ENCODE peak calls at places on chromosomes 7 and 10, in seven cellular contexts. One of them, this sample, is unnamed.

GRCh38 chr10:72332423-72333110 is 22.2 kb downstream of the DNAJB12 start:
- DNase-seq in lower lobe of right lung: no peak
- DNase-seq in left lung: no peak
- DNase-seq in mucosa of descending colon: no peak
- DNase-seq in RWPE2: no peak
- DNase-seq in mammary epithelial cell: no peak
- DNase-seq in Peyer's patch: no peak
- DNase-seq in this sample: peak; percentile 53

GRCh38 chr7:127809285-127809702 is 157.3 kb downstream of the SND1 start:
- DNase-seq in mammary epithelial cell: peak; percentile 96
- DNase-seq in lower lobe of right lung: no peak
- DNase-seq in Peyer's patch: no peak
- DNase-seq in RWPE2: no peak
- DNase-seq in mucosa of descending colon: no peak
- DNase-seq in left lung: no peak
- DNase-seq in this sample: peak; percentile 86

GRCh38 chr10:86244296-86244695 is 122.3 kb downstream of the GRID1 start:
- DNase-seq in left lung: no peak
- DNase-seq in Peyer's patch: no peak
- DNase-seq in lower lobe of right lung: peak; percentile 33
- DNase-seq in mucosa of descending colon: no peak
- DNase-seq in mammary epithelial cell: no peak
- DNase-seq in RWPE2: no peak
- DNase-seq in this sample: peak; percentile 94

GRCh38 chr7:17530741-17531417 is 232.4 kb downstream of the AHR start:
- DNase-seq in lower lobe of right lung: no peak
- DNase-seq in RWPE2: no peak
- DNase-seq in mammary epithelial cell: peak; percentile 28
- DNase-seq in left lung: no peak
- DNase-seq in Peyer's patch: no peak
- DNase-seq in mucosa of descending colon: no peak
- DNase-seq in this sample: no peak

GRCh38 chr7:22992874-22993840 is 20.8 kb downstream of the HYCC1 start:
- DNase-seq in RWPE2: no peak
- DNase-seq in lower lobe of right lung: no peak
- DNase-seq in mucosa of descending colon: no peak
- DNase-seq in left lung: no peak
- DNase-seq in Peyer's patch: no peak
- DNase-seq in mammary epithelial cell: no peak
- DNase-seq in this sample: no peak

GRCh38 chr7:43439631-43440401 is 143.1 kb upstream of the STK17A start:
- DNase-seq in RWPE2: no peak
- DNase-seq in Peyer's patch: no peak
- DNase-seq in mucosa of descending colon: peak; percentile 31
- DNase-seq in mammary epithelial cell: peak; percentile 26
- DNase-seq in lower lobe of right lung: peak; percentile 59
- DNase-seq in left lung: peak; percentile 83
- DNase-seq in this sample: peak; percentile 73

GRCh38 chr7:106068986-106069385 is 43.1 kb downstream of the SYPL1 start:
- DNase-seq in Peyer's patch: no peak
- DNase-seq in RWPE2: no peak
- DNase-seq in mammary epithelial cell: peak; percentile 62
- DNase-seq in mucosa of descending colon: no peak
- DNase-seq in left lung: no peak
- DNase-seq in lower lobe of right lung: no peak
- DNase-seq in this sample: no peak

GRCh38 chr7:38273286-38273995 is at the start of gene TARP:
- DNase-seq in RWPE2: no peak
- DNase-seq in mammary epithelial cell: no peak
- DNase-seq in Peyer's patch: no peak
- DNase-seq in lower lobe of right lung: no peak
- DNase-seq in left lung: no peak
- DNase-seq in mucosa of descending colon: no peak
- DNase-seq in this sample: no peak

GRCh38 chr7:113955157-113955556 is 36.3 kb upstream of the PPP1R3A start:
- DNase-seq in mammary epithelial cell: no peak
- DNase-seq in mucosa of descending colon: no peak
- DNase-seq in RWPE2: no peak
- DNase-seq in Peyer's patch: no peak
- DNase-seq in lower lobe of right lung: no peak
- DNase-seq in left lung: no peak
- DNase-seq in this sample: no peak

GRCh38 chr10:13739178-13739577 is 152.4 kb downstream of the PRPF18 start:
- DNase-seq in left lung: no peak
- DNase-seq in mammary epithelial cell: no peak
- DNase-seq in mucosa of descending colon: no peak
- DNase-seq in Peyer's patch: no peak
- DNase-seq in RWPE2: no peak
- DNase-seq in lower lobe of right lung: no peak
- DNase-seq in this sample: no peak

GRCh38 chr7:116258734-116259133 is 48.4 kb downstream of the TES start:
- DNase-seq in mammary epithelial cell: peak; percentile 50
- DNase-seq in lower lobe of right lung: no peak
- DNase-seq in Peyer's patch: no peak
- DNase-seq in left lung: no peak
- DNase-seq in RWPE2: no peak
- DNase-seq in mucosa of descending colon: peak; percentile 43
- DNase-seq in this sample: no peak

GRCh38 chr7:122884186-122884585 is 2.1 kb downstream of the CADPS2 start:
- DNase-seq in RWPE2: no peak
- DNase-seq in mammary epithelial cell: peak; percentile 16
- DNase-seq in lower lobe of right lung: no peak
- DNase-seq in Peyer's patch: no peak
- DNase-seq in mucosa of descending colon: peak; percentile 4
- DNase-seq in left lung: no peak
- DNase-seq in this sample: no peak

GRCh38 chr10:1287493-1288480 is 231.6 kb downstream of the WDR37 start:
- DNase-seq in lower lobe of right lung: no peak
- DNase-seq in mammary epithelial cell: no peak
- DNase-seq in RWPE2: no peak
- DNase-seq in left lung: no peak
- DNase-seq in mucosa of descending colon: no peak
- DNase-seq in Peyer's patch: no peak
- DNase-seq in this sample: no peak

GRCh38 chr10:118970770-118971169 is 58.7 kb upstream of the NANOS1 start:
- DNase-seq in mucosa of descending colon: no peak
- DNase-seq in RWPE2: no peak
- DNase-seq in mammary epithelial cell: no peak
- DNase-seq in left lung: no peak
- DNase-seq in lower lobe of right lung: no peak
- DNase-seq in Peyer's patch: no peak
- DNase-seq in this sample: peak; percentile 82

GRCh38 chr10:93670372-93670771 is 32.0 kb downstream of the FRA10AC1 start:
- DNase-seq in mammary epithelial cell: no peak
- DNase-seq in left lung: no peak
- DNase-seq in mucosa of descending colon: no peak
- DNase-seq in RWPE2: no peak
- DNase-seq in lower lobe of right lung: no peak
- DNase-seq in Peyer's patch: no peak
- DNase-seq in this sample: no peak

GRCh38 chr10:93672890-93673289 is 29.5 kb downstream of the FRA10AC1 start:
- DNase-seq in mammary epithelial cell: no peak
- DNase-seq in Peyer's patch: no peak
- DNase-seq in left lung: no peak
- DNase-seq in mucosa of descending colon: no peak
- DNase-seq in RWPE2: no peak
- DNase-seq in lower lobe of right lung: no peak
- DNase-seq in this sample: no peak

GRCh38 chr10:93671042-93671441 is 31.4 kb downstream of the FRA10AC1 start:
- DNase-seq in left lung: no peak
- DNase-seq in mammary epithelial cell: no peak
- DNase-seq in mucosa of descending colon: no peak
- DNase-seq in RWPE2: no peak
- DNase-seq in Peyer's patch: no peak
- DNase-seq in lower lobe of right lung: no peak
- DNase-seq in this sample: no peak

GRCh38 chr10:93673791-93674190 is 28.6 kb downstream of the FRA10AC1 start:
- DNase-seq in left lung: no peak
- DNase-seq in lower lobe of right lung: no peak
- DNase-seq in Peyer's patch: no peak
- DNase-seq in mucosa of descending colon: no peak
- DNase-seq in mammary epithelial cell: no peak
- DNase-seq in RWPE2: no peak
- DNase-seq in this sample: no peak

GRCh38 chr10:93672022-93672678 is 30.2 kb downstream of the FRA10AC1 start:
- DNase-seq in lower lobe of right lung: no peak
- DNase-seq in Peyer's patch: no peak
- DNase-seq in RWPE2: no peak
- DNase-seq in mucosa of descending colon: no peak
- DNase-seq in mammary epithelial cell: no peak
- DNase-seq in left lung: no peak
- DNase-seq in this sample: no peak
- H3K36me3 ChIP-seq in lower lobe of right lung: peaks cover 76% of the 10 kb centered on the region
- H3K36me3 ChIP-seq in Peyer's patch: peaks cover 52% of the 10 kb centered on the region
- H3K36me3 ChIP-seq in RWPE2: peaks cover 82% of the 10 kb centered on the region
- H3K36me3 ChIP-seq in mucosa of descending colon: no peaks in the 10 kb centered on the region
- H3K36me3 ChIP-seq in mammary epithelial cell: peaks cover 20% of the 10 kb centered on the region
- H3K36me3 ChIP-seq in left lung: no peaks in the 10 kb centered on the region
- H3K36me3 ChIP-seq in this sample: no peaks in the 10 kb centered on the region

DNA sequence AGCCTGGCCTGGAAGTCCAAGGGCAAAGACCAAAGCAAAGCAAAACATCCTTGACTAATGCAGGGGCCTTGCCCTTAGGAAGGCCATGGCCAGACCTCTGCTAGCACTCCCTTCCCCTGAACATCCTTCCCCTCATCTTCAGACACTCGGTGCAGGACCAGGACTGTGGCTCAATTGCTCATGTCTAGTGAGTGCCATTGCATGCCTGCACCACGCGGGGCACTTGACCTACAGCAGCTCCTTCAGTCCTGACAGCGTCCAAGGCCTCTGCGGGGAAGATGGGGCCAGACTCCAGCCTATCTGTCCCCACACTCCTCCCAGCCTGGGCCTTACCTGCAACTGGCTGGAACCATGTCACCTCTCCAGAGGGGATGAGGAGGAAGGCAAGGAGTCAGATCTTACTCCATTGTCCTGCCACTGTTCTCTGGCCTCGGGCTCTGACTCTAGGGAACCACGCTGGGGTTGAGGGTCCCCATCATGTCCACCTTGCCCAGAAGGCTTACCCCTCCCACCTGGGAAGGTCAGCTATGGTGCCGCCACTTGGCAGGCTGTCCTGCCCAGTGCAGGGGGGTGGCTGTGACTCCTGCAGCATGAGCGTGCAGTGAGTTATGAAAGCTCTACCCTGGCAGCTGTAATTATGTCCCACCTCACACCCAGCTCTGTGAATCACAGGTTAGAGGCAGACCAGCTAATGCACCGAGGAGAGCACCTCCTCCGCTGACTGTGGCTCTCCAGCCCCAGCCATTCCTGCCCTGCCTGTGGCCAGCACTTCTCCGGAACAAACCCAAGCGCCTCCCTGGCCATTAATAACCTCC is 16.1 kb downstream of the DRGX start:
- DNase-seq in mucosa of descending colon: no peak
- DNase-seq in left lung: no peak
- DNase-seq in lower lobe of right lung: no peak
- DNase-seq in RWPE2: no peak
- DNase-seq in Peyer's patch: no peak
- DNase-seq in mammary epithelial cell: no peak
- DNase-seq in this sample: no peak
- TF ChIP-seq CTCF in mucosa of descending colon: no peak
- TF ChIP-seq CTCF in left lung: no peak
- TF ChIP-seq CTCF in lower lobe of right lung: no peak
- TF ChIP-seq CTCF in RWPE2: peak; percentile 5
- TF ChIP-seq CTCF in Peyer's patch: no peak
- TF ChIP-seq CTCF in mammary epithelial cell: peak; percentile 12
- TF ChIP-seq CTCF in this sample: peak; percentile 20

DNA sequence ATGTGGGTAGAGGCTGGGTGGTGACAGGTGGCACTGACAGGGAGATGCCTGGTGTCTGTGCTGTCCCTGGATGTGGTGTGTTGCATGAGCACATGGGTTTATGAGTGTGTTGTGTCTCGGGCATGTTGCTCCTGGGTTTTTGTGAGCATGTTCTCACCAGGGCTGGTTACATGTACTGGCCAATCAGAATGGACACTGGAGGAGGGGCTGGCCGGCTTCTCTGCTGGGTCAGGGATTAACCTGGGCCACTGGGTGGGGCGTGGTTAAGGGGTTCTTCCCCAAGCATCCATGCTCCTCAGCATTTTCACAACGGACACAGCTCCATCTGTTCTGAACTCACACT is 20.8 kb upstream of the VOPP1 start:
- DNase-seq in left lung: peak; percentile 42
- DNase-seq in Peyer's patch: no peak
- DNase-seq in RWPE2: no peak
- DNase-seq in mucosa of descending colon: no peak
- DNase-seq in mammary epithelial cell: no peak
- DNase-seq in lower lobe of right lung: no peak
- DNase-seq in this sample: no peak
- H3K36me3 ChIP-seq in left lung: no peaks in the 10 kb centered on the region
- H3K36me3 ChIP-seq in Peyer's patch: no peaks in the 10 kb centered on the region
- H3K36me3 ChIP-seq in RWPE2: no peaks in the 10 kb centered on the region
- H3K36me3 ChIP-seq in mucosa of descending colon: no peaks in the 10 kb centered on the region
- H3K36me3 ChIP-seq in mammary epithelial cell: no peaks in the 10 kb centered on the region
- H3K36me3 ChIP-seq in lower lobe of right lung: no peaks in the 10 kb centered on the region
- H3K36me3 ChIP-seq in this sample: no peaks in the 10 kb centered on the region

DNA sequence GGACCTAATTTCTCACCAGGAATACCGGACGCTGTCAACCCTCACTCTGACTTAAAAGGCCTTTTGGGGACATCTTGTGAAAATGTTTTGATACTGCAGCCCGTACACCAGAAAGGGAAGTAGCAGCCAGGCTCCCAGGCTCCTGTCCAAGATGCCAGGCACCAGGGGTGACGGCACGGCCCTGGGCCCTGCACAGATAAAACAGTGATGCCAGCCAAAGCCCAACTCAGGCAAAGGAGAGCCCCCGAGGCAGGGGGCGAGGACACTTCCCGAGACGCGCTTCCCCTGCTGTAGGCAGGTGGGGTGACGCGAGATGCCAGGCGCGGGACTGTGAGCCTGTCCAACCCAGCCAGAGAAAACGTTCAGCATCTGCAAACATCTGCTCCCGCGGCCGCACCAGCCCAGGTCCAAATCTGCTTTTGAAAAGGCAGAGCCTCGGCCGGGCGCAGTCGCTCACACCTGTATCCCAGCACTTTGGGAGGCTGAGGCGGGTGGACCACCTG is 15.7 kb downstream of the ZFAND2A start:
- DNase-seq in left lung: no peak
- DNase-seq in mucosa of descending colon: no peak
- DNase-seq in lower lobe of right lung: peak; percentile 49
- DNase-seq in mammary epithelial cell: peak; percentile 39
- DNase-seq in Peyer's patch: no peak
- DNase-seq in RWPE2: no peak
- DNase-seq in this sample: no peak
- TF ChIP-seq CTCF in left lung: no peak
- TF ChIP-seq CTCF in mucosa of descending colon: no peak
- TF ChIP-seq CTCF in lower lobe of right lung: peak; percentile 17
- TF ChIP-seq CTCF in mammary epithelial cell: peak; percentile 39
- TF ChIP-seq CTCF in Peyer's patch: no peak
- TF ChIP-seq CTCF in RWPE2: peak; percentile 47
- TF ChIP-seq CTCF in this sample: peak; percentile 30

This sample was measured in WERI-Rb-1.